ENCODE peak calls at places on chromosome 18, in four cellular contexts. V is cardiac fibroblast, B is adrenal gland, W is OCI-LY7. O is an unnamed sample.

GRCh38 chr18:8610442-8610801 is 1.2 kb downstream of the RAB12 start:
- DNase-seq in W (peak), B (peak), V (peak), O (no peak)

GRCh38 chr18:28177828-28178635 is 1.1 kb upstream of the CDH2 start:
- DNase-seq in V (peak), W (no peak), B (peak), O (no peak)

GRCh38 chr18:51128533-51128932 is 68.9 kb downstream of the MEX3C start:
- DNase-seq in B (no peak), W (no peak), V (no peak), O (no peak)

GRCh38 chr18:54700580-54700979 is 109.5 kb downstream of the DYNAP start:
- DNase-seq in V (no peak), B (no peak), W (no peak), O (no peak)

GRCh38 chr18:49647496-49648168 is 85.8 kb downstream of the LIPG start:
- DNase-seq in V (peak), B (no peak), W (no peak), O (no peak)

GRCh38 chr18:5941869-5942268 is 46.5 kb upstream of the TMEM200C start:
- DNase-seq in W (no peak), V (no peak), B (no peak), O (no peak)

GRCh38 chr18:1050012-1050657 is 145.5 kb downstream of the ADCYAP1 start:
- DNase-seq in W (no peak), V (peak), B (no peak), O (no peak)

GRCh38 chr18:43590182-43590903 is 313.1 kb upstream of the SYT4 start:
- DNase-seq in B (no peak), W (no peak), V (no peak), O (no peak)

GRCh38 chr18:74288730-74289129 is 3.0 kb downstream of the CYB5A start:
- DNase-seq in V (no peak), B (no peak), W (no peak), O (no peak)

GRCh38 chr18:1090758-1091157 is 186.1 kb downstream of the ADCYAP1 start:
- DNase-seq in W (no peak), B (no peak), V (no peak), O (no peak)

GRCh38 chr18:62720766-62721613 is 5.6 kb downstream of the PHLPP1 start:
- DNase-seq in B (no peak), V (no peak), W (no peak), O (no peak)

GRCh38 chr18:830315-830901 is 18.4 kb upstream of the YES1 start:
- DNase-seq in V (peak), W (peak), B (no peak), O (no peak)

DNA sequence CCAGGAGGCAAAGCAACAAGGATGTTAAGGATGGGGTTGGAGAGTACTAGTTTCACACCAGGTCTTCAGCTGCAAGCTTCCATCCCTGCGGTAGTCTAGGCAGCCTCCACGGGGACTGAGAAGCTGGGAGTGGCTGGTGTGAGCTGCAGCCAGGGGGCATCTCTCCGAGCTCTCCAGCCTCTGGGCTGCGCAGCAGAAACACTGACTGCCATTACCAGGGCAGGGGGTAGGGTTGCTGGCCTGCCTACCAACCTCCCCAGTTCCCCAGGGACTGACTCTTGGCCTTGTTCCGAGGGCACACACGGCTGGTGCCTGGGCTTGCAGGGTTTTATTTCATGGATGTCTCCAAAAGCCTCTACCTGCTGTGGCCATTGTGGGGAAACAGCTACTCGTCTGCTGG is 15.9 kb downstream of the GATA6 start:
- DNase-seq in W (no peak), B (peak), V (no peak), O (no peak)
- TF ChIP-seq CTCF in W (no peak), B (no peak), V (no peak), O (no peak)

GRCh38 chr18:12647773-12648172 is 10.1 kb downstream of the SPIRE1 start:
- DNase-seq in B (no peak), W (no peak), V (no peak), O (no peak)

GRCh38 chr18:12652861-12653401 is 5.0 kb downstream of the SPIRE1 start:
- DNase-seq in W (no peak), B (peak), V (peak), O (no peak)

GRCh38 chr18:12654971-12655370 is 2.9 kb downstream of the SPIRE1 start:
- DNase-seq in V (no peak), W (no peak), B (no peak), O (no peak)

GRCh38 chr18:12656671-12657047 is 1.2 kb downstream of the SPIRE1 start:
- DNase-seq in B (no peak), W (no peak), V (peak), O (no peak)

GRCh38 chr18:12651651-12652050 is 6.3 kb downstream of the SPIRE1 start:
- DNase-seq in B (no peak), W (no peak), V (no peak), O (no peak)
- H3K4me3 ChIP-seq in B (no peak), W (no peak), V (no peak), O (no peak)

GRCh38 chr18:52869349-52869923 is 529.4 kb downstream of the DCC start:
- DNase-seq in B (no peak), V (no peak), W (no peak), O (no peak)

GRCh38 chr18:52875711-52876110 is 535.7 kb downstream of the DCC start:
- DNase-seq in B (no peak), V (no peak), W (no peak), O (no peak)

GRCh38 chr18:52874774-52875173 is 534.8 kb downstream of the DCC start:
- DNase-seq in V (no peak), B (no peak), W (no peak), O (no peak)

GRCh38 chr18:52869942-52870907 is 530.2 kb downstream of the DCC start:
- DNase-seq in V (no peak), B (no peak), W (no peak), O (no peak)
- TF ChIP-seq CTCF in V (no peak), B (no peak), W (no peak), O (no peak)

GRCh38 chr18:48138660-48139426 is 208.4 kb upstream of the SMAD2 start:
- DNase-seq in W (no peak), B (no peak), V (no peak), O (no peak)
- H3K4me3 ChIP-seq in W (no peak), B (no peak), V (no peak), O (no peak)

GRCh38 chr18:10687161-10687925 is 161.5 kb downstream of the NAPG start:
- DNase-seq in B (no peak), V (no peak), W (no peak), O (no peak)

GRCh38 chr18:10689231-10689953 is 163.6 kb downstream of the NAPG start:
- DNase-seq in V (no peak), B (no peak), W (no peak), O (no peak)

GRCh38 chr18:10682368-10682714 is 156.5 kb downstream of the NAPG start:
- DNase-seq in W (peak), V (no peak), B (no peak), O (no peak)

GRCh38 chr18:10681581-10682367 is 155.9 kb downstream of the NAPG start:
- DNase-seq in B (no peak), W (no peak), V (no peak), O (no peak)

DNA sequence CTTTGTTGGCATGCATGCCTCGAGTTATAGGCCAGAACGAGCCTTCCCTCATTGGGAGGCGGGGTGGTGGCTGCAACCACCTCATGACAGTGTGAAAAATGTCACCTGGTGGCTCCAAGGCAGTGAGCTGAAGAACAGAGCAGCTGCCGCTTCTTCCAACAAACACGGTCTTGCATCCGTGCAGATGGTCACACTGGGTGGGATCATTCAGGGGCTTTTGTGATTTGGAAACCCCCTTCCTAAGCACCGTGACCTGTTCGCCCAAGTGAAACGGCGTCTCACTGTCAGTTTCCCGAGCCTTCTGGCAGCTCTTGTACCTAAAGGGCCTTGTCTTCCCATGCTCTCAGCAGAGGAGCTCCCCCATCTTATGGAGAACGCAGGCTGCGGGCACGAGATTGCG is 159.7 kb downstream of the NAPG start:
- DNase-seq in W (peak), B (no peak), V (no peak), O (peak)
- TF ChIP-seq CTCF in W (no peak), B (no peak), V (no peak), O (no peak)

O was measured in GM12864.